ENCODE peak calls at places on chromosomes 1 and 21, in nine cellular contexts. G, J, F, X, L, E, P, T and Q are unnamed samples.
A peak's percentile ranks its signal among the peaks of the same experiment; 100 is the strongest.

GRCh38 chr1:53942149-53942957 is 3.1 kb downstream of the IFT25 start:
- DNase-seq in G (no peak), J (no peak), F (peak; percentile 30), X (no peak), L (no peak), E (no peak), P (peak; percentile 93), T (no peak), Q (no peak)

GRCh38 chr1:219798283-219799030 is 129.9 kb downstream of the SLC30A10 start:
- DNase-seq in G (no peak), J (no peak), F (peak; percentile 76), X (no peak), L (no peak), E (no peak), P (peak; percentile 84), T (no peak), Q (no peak)

GRCh38 chr21:24428539-24429186 is 1178.6 kb downstream of the MRPL39 start:
- DNase-seq in G (no peak), J (no peak), F (no peak), X (no peak), L (no peak), E (no peak), P (no peak), T (no peak), Q (no peak)

GRCh38 chr21:41613421-41613998 is 105.6 kb upstream of the TMPRSS2 start:
- DNase-seq in G (no peak), J (no peak), F (no peak), X (no peak), L (no peak), E (no peak), P (no peak), T (no peak), Q (no peak)

GRCh38 chr1:58818991-58819390 is 35.1 kb upstream of the JUN start:
- DNase-seq in G (no peak), J (no peak), F (no peak), X (no peak), L (no peak), E (no peak), P (no peak), T (no peak), Q (no peak)

GRCh38 chr21:25361097-25361496 is 246.2 kb downstream of the MRPL39 start:
- DNase-seq in G (no peak), J (no peak), F (no peak), X (no peak), L (no peak), E (no peak), P (peak; percentile 69), T (no peak), Q (no peak)

GRCh38 chr21:20459838-20460237 is 538.4 kb upstream of the NCAM2 start:
- DNase-seq in G (no peak), J (no peak), F (peak; percentile 2), X (no peak), L (no peak), E (no peak), P (peak; percentile 62), T (no peak), Q (no peak)

GRCh38 chr1:212700892-212701819 is 1.5 kb upstream of the BATF3 start:
- DNase-seq in G (no peak), J (no peak), F (peak; percentile 68), X (peak; percentile 45), L (peak; percentile 39), E (no peak), P (peak; percentile 54), T (peak; percentile 52), Q (no peak)

GRCh38 chr1:71307451-71307850 is 226.6 kb upstream of the ZRANB2 start:
- DNase-seq in G (no peak), J (no peak), F (peak; percentile 8), X (no peak), L (peak; percentile 22), E (no peak), P (peak; percentile 5), T (no peak), Q (no peak)

GRCh38 chr1:32872189-32872898 is 1.6 kb upstream of the FNDC5 start:
- DNase-seq in G (peak; percentile 66), J (no peak), F (peak; percentile 74), X (peak; percentile 96), L (peak; percentile 75), E (peak; percentile 60), P (peak; percentile 63), T (peak; percentile 69), Q (peak; percentile 83)

GRCh38 chr1:154556422-154556821 is 2.0 kb downstream of the UBE2Q1 start:
- DNase-seq in G (no peak), J (no peak), F (peak; percentile 30), X (no peak), L (no peak), E (no peak), P (no peak), T (no peak), Q (no peak)

GRCh38 chr1:174222166-174222949 is 63.0 kb downstream of the RABGAP1L start:
- DNase-seq in G (no peak), J (no peak), F (peak; percentile 86), X (no peak), L (no peak), E (no peak), P (peak; percentile 70), T (no peak), Q (no peak)

GRCh38 chr1:168365719-168366474 is 85.2 kb downstream of the TBX19 start:
- DNase-seq in G (no peak), J (no peak), F (peak; percentile 29), X (no peak), L (no peak), E (no peak), P (peak; percentile 30), T (no peak), Q (no peak)

GRCh38 chr1:17123196-17124045 is 4.2 kb upstream of the PADI2 start:
- DNase-seq in G (no peak), J (no peak), F (no peak), X (no peak), L (no peak), E (no peak), P (no peak), T (no peak), Q (no peak)

GRCh38 chr1:217027403-217028080 is 304.3 kb upstream of the ESRRG start:
- DNase-seq in G (no peak), J (no peak), F (no peak), X (no peak), L (no peak), E (no peak), P (peak; percentile 39), T (no peak), Q (no peak)

GRCh38 chr1:88773540-88774150 is 89.6 kb downstream of the PKN2 start:
- DNase-seq in G (peak; percentile 65), J (peak; percentile 53), F (peak; percentile 62), X (no peak), L (peak; percentile 26), E (no peak), P (peak; percentile 78), T (no peak), Q (no peak)

GRCh38 chr1:226863446-226863845 is 7.0 kb upstream of the PSEN2 start:
- DNase-seq in G (no peak), J (no peak), F (peak; percentile 69), X (no peak), L (no peak), E (no peak), P (peak; percentile 83), T (no peak), Q (no peak)

GRCh38 chr1:51331206-51332100 is 1.1 kb upstream of the TTC39A start:
- DNase-seq in G (peak; percentile 64), J (peak; percentile 55), F (peak; percentile 35), X (no peak), L (peak; percentile 52), E (no peak), P (peak; percentile 58), T (peak; percentile 22), Q (no peak)

GRCh38 chr1:208418667-208419066 is 174.5 kb upstream of the PLXNA2 start:
- DNase-seq in G (no peak), J (no peak), F (no peak), X (no peak), L (no peak), E (no peak), P (no peak), T (no peak), Q (no peak)

GRCh38 chr1:7265771-7266371 is 480.6 kb downstream of the CAMTA1 start:
- DNase-seq in G (peak; percentile 11), J (peak; percentile 98), F (peak; percentile 77), X (no peak), L (peak; percentile 92), E (no peak), P (peak; percentile 95), T (no peak), Q (no peak)

GRCh38 chr1:221336141-221336540 is 405.7 kb downstream of the DUSP10 start:
- DNase-seq in G (no peak), J (no peak), F (no peak), X (no peak), L (no peak), E (no peak), P (no peak), T (no peak), Q (no peak)

GRCh38 chr1:212213754-212214153 is 71.5 kb upstream of the PPP2R5A start:
- DNase-seq in G (no peak), J (no peak), F (no peak), X (no peak), L (no peak), E (no peak), P (no peak), T (no peak), Q (no peak)

GRCh38 chr1:203281033-203281432 is 24.3 kb upstream of the BTG2 start:
- DNase-seq in G (peak; percentile 41), J (no peak), F (no peak), X (no peak), L (no peak), E (no peak), P (peak; percentile 46), T (no peak), Q (no peak)
- TF ChIP-seq CTCF in G (no peak), J (no peak), F (peak; percentile 20), X (peak; percentile 33), L (no peak), E (no peak), P (peak; percentile 33), T (no peak), Q (no peak)

GRCh38 chr1:156726549-156727226 is 1.6 kb upstream of the METTL25B start:
- DNase-seq in G (peak; percentile 60), J (peak; percentile 71), F (peak; percentile 82), X (peak; percentile 61), L (peak; percentile 64), E (no peak), P (peak; percentile 79), T (peak; percentile 15), Q (no peak)
- TF ChIP-seq CTCF in G (peak; percentile 79), J (no peak), F (peak; percentile 71), X (peak; percentile 67), L (peak; percentile 42), E (peak; percentile 40), P (peak; percentile 92), T (peak; percentile 45), Q (peak; percentile 53)

DNA sequence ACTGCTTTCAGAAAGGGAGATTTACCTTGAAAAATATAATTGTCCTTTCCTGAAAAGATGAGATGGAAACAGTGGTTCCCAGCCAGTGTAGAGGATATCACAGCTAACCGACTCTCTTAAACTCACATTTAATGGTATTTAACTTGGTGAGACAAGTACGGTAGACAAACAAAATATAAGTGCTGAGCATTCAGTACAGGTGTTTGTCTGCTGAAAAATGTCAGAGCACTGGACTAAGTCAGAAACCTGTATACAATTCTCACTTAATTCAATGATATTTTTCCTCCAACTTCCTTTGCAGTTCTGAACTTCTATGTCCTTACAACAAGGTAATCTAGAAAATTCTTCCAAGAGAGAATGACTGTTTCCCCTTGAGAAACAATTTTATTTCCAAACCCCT is at the start of gene LCE1B:
- DNase-seq in G (no peak), J (no peak), F (no peak), X (no peak), L (no peak), E (no peak), P (no peak), T (no peak), Q (no peak)
- TF ChIP-seq CTCF in G (no peak), J (no peak), F (no peak), X (no peak), L (no peak), E (no peak), P (no peak), T (no peak), Q (no peak)

GRCh38 chr1:181504294-181505115 is 21.2 kb downstream of the CACNA1E start:
- DNase-seq in G (no peak), J (peak; percentile 62), F (peak; percentile 5), X (peak; percentile 16), L (no peak), E (no peak), P (peak; percentile 19), T (no peak), Q (no peak)
- TF ChIP-seq CTCF in G (peak; percentile 29), J (no peak), F (peak; percentile 6), X (peak; percentile 56), L (peak; percentile 8), E (no peak), P (peak; percentile 41), T (peak; percentile 14), Q (peak; percentile 59)